ENCODE peak calls at places on chromosomes 7 and 10, in nine cellular contexts. One of them, this sample, is unnamed. For H3K4me1, the result is how much of the 10 kb centered on the place peaks cover.

GRCh38 chr7:92875719-92876118 is 39.3 kb upstream of the CDK6 start:
- DNase-seq in lung: no peak
- DNase-seq in tibial artery: no peak
- DNase-seq in cardiac muscle cell: no peak
- DNase-seq in tibial nerve: no peak
- DNase-seq in Caco-2: no peak
- DNase-seq in upper lobe of right lung: no peak
- DNase-seq in CD8-positive, alpha-beta T cell: no peak
- DNase-seq in lower lobe of right lung: no peak
- DNase-seq in this sample: no peak

GRCh38 chr10:72228318-72228751 is 12.3 kb upstream of the ASCC1 start:
- DNase-seq in lung: no peak
- DNase-seq in tibial artery: peak
- DNase-seq in cardiac muscle cell: no peak
- DNase-seq in tibial nerve: no peak
- DNase-seq in Caco-2: no peak
- DNase-seq in upper lobe of right lung: no peak
- DNase-seq in CD8-positive, alpha-beta T cell: no peak
- DNase-seq in lower lobe of right lung: no peak
- DNase-seq in this sample: no peak

GRCh38 chr10:86594535-86594934 is 59.8 kb upstream of the OPN4 start:
- DNase-seq in lung: no peak
- DNase-seq in tibial artery: no peak
- DNase-seq in cardiac muscle cell: peak
- DNase-seq in tibial nerve: no peak
- DNase-seq in Caco-2: no peak
- DNase-seq in upper lobe of right lung: no peak
- DNase-seq in CD8-positive, alpha-beta T cell: no peak
- DNase-seq in lower lobe of right lung: no peak
- DNase-seq in this sample: no peak

GRCh38 chr7:151611878-151612277 is 92.2 kb upstream of the RHEB start:
- DNase-seq in lung: no peak
- DNase-seq in tibial artery: no peak
- DNase-seq in cardiac muscle cell: no peak
- DNase-seq in tibial nerve: no peak
- DNase-seq in Caco-2: no peak
- DNase-seq in upper lobe of right lung: no peak
- DNase-seq in CD8-positive, alpha-beta T cell: no peak
- DNase-seq in lower lobe of right lung: no peak
- DNase-seq in this sample: no peak

GRCh38 chr10:78197628-78198272 is 164.1 kb downstream of the RPS24 start:
- DNase-seq in lung: no peak
- DNase-seq in tibial artery: no peak
- DNase-seq in cardiac muscle cell: no peak
- DNase-seq in tibial nerve: no peak
- DNase-seq in Caco-2: no peak
- DNase-seq in upper lobe of right lung: no peak
- DNase-seq in CD8-positive, alpha-beta T cell: no peak
- DNase-seq in lower lobe of right lung: no peak
- DNase-seq in this sample: no peak

GRCh38 chr10:100986952-100987684 is at the start of the genes MRPL43 and TWNK:
- DNase-seq in lung: peak
- DNase-seq in tibial artery: peak
- DNase-seq in cardiac muscle cell: peak
- DNase-seq in tibial nerve: peak
- DNase-seq in Caco-2: peak
- DNase-seq in upper lobe of right lung: peak
- DNase-seq in CD8-positive, alpha-beta T cell: peak
- DNase-seq in lower lobe of right lung: peak
- DNase-seq in this sample: peak

GRCh38 chr7:105673367-105674188 is 92.3 kb upstream of the EFCAB10 start:
- DNase-seq in lung: peak
- DNase-seq in tibial artery: no peak
- DNase-seq in cardiac muscle cell: no peak
- DNase-seq in tibial nerve: no peak
- DNase-seq in Caco-2: no peak
- DNase-seq in upper lobe of right lung: peak
- DNase-seq in CD8-positive, alpha-beta T cell: no peak
- DNase-seq in lower lobe of right lung: peak
- DNase-seq in this sample: peak

GRCh38 chr10:62264126-62264525 is 4.5 kb downstream of the RTKN2 start:
- DNase-seq in lung: no peak
- DNase-seq in tibial artery: no peak
- DNase-seq in cardiac muscle cell: no peak
- DNase-seq in tibial nerve: no peak
- DNase-seq in Caco-2: no peak
- DNase-seq in upper lobe of right lung: no peak
- DNase-seq in CD8-positive, alpha-beta T cell: no peak
- DNase-seq in lower lobe of right lung: no peak
- DNase-seq in this sample: no peak

GRCh38 chr7:80641548-80641947 is 3.1 kb downstream of the CD36 start:
- DNase-seq in lung: no peak
- DNase-seq in tibial artery: no peak
- DNase-seq in cardiac muscle cell: no peak
- DNase-seq in tibial nerve: no peak
- DNase-seq in Caco-2: no peak
- DNase-seq in upper lobe of right lung: no peak
- DNase-seq in CD8-positive, alpha-beta T cell: no peak
- DNase-seq in lower lobe of right lung: no peak
- DNase-seq in this sample: no peak

GRCh38 chr7:1055084-1055450 is 10.7 kb downstream of the GPR146 start:
- DNase-seq in lung: peak
- DNase-seq in tibial artery: peak
- DNase-seq in cardiac muscle cell: peak
- DNase-seq in tibial nerve: peak
- DNase-seq in Caco-2: no peak
- DNase-seq in upper lobe of right lung: peak
- DNase-seq in CD8-positive, alpha-beta T cell: peak
- DNase-seq in lower lobe of right lung: peak
- DNase-seq in this sample: peak
- H3K4me1 ChIP-seq in lung: under half
- H3K4me1 ChIP-seq in tibial artery: under half
- H3K4me1 ChIP-seq in cardiac muscle cell: under half
- H3K4me1 ChIP-seq in tibial nerve: half or more
- H3K4me1 ChIP-seq in Caco-2: under half
- H3K4me1 ChIP-seq in upper lobe of right lung: half or more
- H3K4me1 ChIP-seq in CD8-positive, alpha-beta T cell: under half
- H3K4me1 ChIP-seq in lower lobe of right lung: half or more
- H3K4me1 ChIP-seq in this sample: under half

GRCh38 chr10:70223728-70224127 is 9.5 kb downstream of the PPA1 start:
- DNase-seq in lung: no peak
- DNase-seq in tibial artery: no peak
- DNase-seq in cardiac muscle cell: no peak
- DNase-seq in tibial nerve: no peak
- DNase-seq in Caco-2: no peak
- DNase-seq in upper lobe of right lung: no peak
- DNase-seq in CD8-positive, alpha-beta T cell: no peak
- DNase-seq in lower lobe of right lung: no peak
- DNase-seq in this sample: no peak
- H3K4me1 ChIP-seq in lung: under half
- H3K4me1 ChIP-seq in tibial artery: under half
- H3K4me1 ChIP-seq in cardiac muscle cell: under half
- H3K4me1 ChIP-seq in tibial nerve: under half
- H3K4me1 ChIP-seq in Caco-2: under half
- H3K4me1 ChIP-seq in upper lobe of right lung: under half
- H3K4me1 ChIP-seq in CD8-positive, alpha-beta T cell: under half
- H3K4me1 ChIP-seq in lower lobe of right lung: under half
- H3K4me1 ChIP-seq in this sample: under half

GRCh38 chr7:94130716-94131115 is 126.6 kb upstream of the BET1 start:
- DNase-seq in lung: no peak
- DNase-seq in tibial artery: no peak
- DNase-seq in cardiac muscle cell: peak
- DNase-seq in tibial nerve: no peak
- DNase-seq in Caco-2: no peak
- DNase-seq in upper lobe of right lung: no peak
- DNase-seq in CD8-positive, alpha-beta T cell: no peak
- DNase-seq in lower lobe of right lung: no peak
- DNase-seq in this sample: no peak
- H3K4me1 ChIP-seq in lung: under half
- H3K4me1 ChIP-seq in tibial artery: under half
- H3K4me1 ChIP-seq in cardiac muscle cell: under half
- H3K4me1 ChIP-seq in tibial nerve: under half
- H3K4me1 ChIP-seq in Caco-2: under half
- H3K4me1 ChIP-seq in upper lobe of right lung: under half
- H3K4me1 ChIP-seq in CD8-positive, alpha-beta T cell: under half
- H3K4me1 ChIP-seq in lower lobe of right lung: under half
- H3K4me1 ChIP-seq in this sample: under half

GRCh38 chr7:43114451-43114765 is 2.0 kb downstream of the HECW1 start:
- DNase-seq in lung: no peak
- DNase-seq in tibial artery: no peak
- DNase-seq in cardiac muscle cell: no peak
- DNase-seq in tibial nerve: no peak
- DNase-seq in Caco-2: no peak
- DNase-seq in upper lobe of right lung: no peak
- DNase-seq in CD8-positive, alpha-beta T cell: no peak
- DNase-seq in lower lobe of right lung: no peak
- DNase-seq in this sample: no peak
- H3K4me1 ChIP-seq in lung: under half
- H3K4me1 ChIP-seq in tibial artery: under half
- H3K4me1 ChIP-seq in cardiac muscle cell: under half
- H3K4me1 ChIP-seq in tibial nerve: under half
- H3K4me1 ChIP-seq in Caco-2: under half
- H3K4me1 ChIP-seq in upper lobe of right lung: under half
- H3K4me1 ChIP-seq in CD8-positive, alpha-beta T cell: under half
- H3K4me1 ChIP-seq in lower lobe of right lung: under half
- H3K4me1 ChIP-seq in this sample: under half

This sample was measured in prostate gland.